ENCODE peak calls at places on chromosomes 3 and 15, in ten cellular contexts. Y, J, T, G, F, L, Z, K, M and P are unnamed samples. For H3K4me1, the result is how much of the 10 kb centered on the place peaks cover.

GRCh38 chr15:70507772-70508351 is 255.5 kb downstream of the UACA start:
- DNase-seq in T (peak), M (peak), F (peak), K (peak), J (no peak), Y (peak), Z (peak), L (no peak), G (no peak), P (peak)

GRCh38 chr3:122415104-122415744 is 638 bp downstream of the WDR5B start:
- DNase-seq in K (peak), Y (peak), F (peak), J (peak), M (peak), Z (peak), L (no peak), G (peak), T (peak), P (peak)

GRCh38 chr3:50620420-50620819 is 3.5 kb downstream of the MAPKAPK3 start:
- DNase-seq in L (no peak), T (no peak), F (no peak), G (no peak), K (no peak), J (no peak), Z (no peak), Y (peak), M (no peak), P (no peak)

GRCh38 chr15:70200511-70200991 is 102.8 kb upstream of the TLE3 start:
- DNase-seq in Y (no peak), L (no peak), M (no peak), K (peak), G (no peak), T (no peak), Z (peak), J (no peak), F (no peak), P (no peak)

GRCh38 chr15:55552926-55553325 is 35.2 kb downstream of the PYGO1 start:
- DNase-seq in T (no peak), Y (no peak), Z (peak), K (peak), G (no peak), L (no peak), M (no peak), F (peak), J (no peak), P (peak)

GRCh38 chr3:135807879-135808278 is 157.6 kb upstream of the PPP2R3A start:
- DNase-seq in Y (no peak), G (no peak), F (no peak), M (no peak), J (no peak), L (no peak), Z (no peak), T (no peak), K (no peak), P (no peak)

GRCh38 chr3:125052671-125053303 is 3.0 kb downstream of the HEG1 start:
- DNase-seq in J (no peak), G (no peak), L (no peak), T (no peak), Z (peak), M (peak), F (peak), Y (peak), K (peak), P (peak)

GRCh38 chr3:82586414-82586813 is 825.0 kb upstream of the GBE1 start:
- DNase-seq in J (no peak), K (no peak), M (no peak), L (no peak), T (no peak), Z (no peak), G (no peak), Y (no peak), F (no peak), P (no peak)

GRCh38 chr3:123163146-123163545 is 38.6 kb upstream of the SEC22A start:
- DNase-seq in K (no peak), Z (no peak), Y (no peak), F (no peak), J (no peak), G (no peak), L (no peak), T (no peak), M (no peak), P (no peak)

GRCh38 chr15:78454992-78455391 is 17.0 kb downstream of the IREB2 start:
- DNase-seq in G (no peak), L (no peak), K (no peak), J (no peak), M (no peak), Z (no peak), T (peak), F (no peak), Y (no peak), P (no peak)

GRCh38 chr3:76724706-76725105 is 315.2 kb upstream of the ROBO2 start:
- DNase-seq in Z (no peak), M (no peak), K (no peak), F (no peak), Y (no peak), T (no peak), L (no peak), J (no peak), G (no peak), P (no peak)

GRCh38 chr3:48694610-48695051 is 8.9 kb upstream of the NCKIPSD start:
- DNase-seq in K (peak), T (no peak), M (peak), Y (peak), G (peak), L (no peak), Z (peak), F (no peak), J (no peak), P (peak)

GRCh38 chr3:138206196-138206595 is 19.1 kb downstream of the ARMC8 start:
- DNase-seq in T (no peak), K (no peak), F (no peak), G (no peak), M (no peak), Z (no peak), L (no peak), J (no peak), Y (no peak), P (no peak)

GRCh38 chr3:140053011-140053702 is 118.2 kb downstream of the CLSTN2 start:
- DNase-seq in M (no peak), J (no peak), Y (no peak), F (no peak), Z (no peak), L (no peak), G (no peak), T (no peak), K (no peak), P (no peak)

GRCh38 chr15:85763157-85763556 is 31.6 kb downstream of the KLHL25 start:
- DNase-seq in Y (no peak), F (no peak), L (no peak), T (no peak), Z (no peak), M (peak), G (no peak), J (no peak), K (no peak), P (no peak)

GRCh38 chr15:52780172-52780980 is 9.8 kb downstream of the ONECUT1 start:
- DNase-seq in M (peak), Y (peak), K (peak), J (peak), T (peak), G (no peak), F (peak), L (no peak), Z (peak), P (peak)

GRCh38 chr3:33791477-33792166 is 6.8 kb upstream of the PDCD6IP start:
- DNase-seq in T (no peak), J (peak), L (peak), Z (peak), G (no peak), K (no peak), F (peak), M (peak), Y (peak), P (no peak)

GRCh38 chr3:183895296-183895695 is 10.6 kb upstream of the PARL start:
- DNase-seq in T (peak), G (no peak), K (peak), M (peak), Z (peak), Y (peak), J (peak), F (peak), L (no peak), P (peak)

GRCh38 chr15:78626611-78627010 is 5.8 kb upstream of the CHRNA3 start:
- DNase-seq in Z (no peak), M (no peak), L (no peak), G (no peak), K (no peak), J (no peak), F (no peak), T (no peak), Y (no peak), P (no peak)

GRCh38 chr15:31358163-31358562 is 31.5 kb downstream of the KLF13 start:
- DNase-seq in G (no peak), F (no peak), T (no peak), Y (no peak), L (no peak), K (no peak), J (no peak), Z (no peak), M (no peak), P (no peak)
- H3K4me3 ChIP-seq in G (no peak), F (no peak), T (no peak), Y (no peak), L (no peak), K (no peak), J (peak), Z (no peak), M (no peak), P (no peak)

GRCh38 chr15:81531141-81531592 is 157.2 kb upstream of the TMC3 start:
- DNase-seq in Z (peak), T (no peak), F (no peak), L (no peak), M (no peak), J (no peak), K (peak), G (no peak), Y (peak), P (peak)
- H3K27ac ChIP-seq in Z (no peak), T (no peak), F (no peak), L (no peak), M (no peak), J (no peak), K (peak), G (peak), Y (no peak), P (peak)

GRCh38 chr3:39216176-39216790 is 23.9 kb upstream of the XIRP1 start:
- DNase-seq in Y (no peak), Z (no peak), L (no peak), J (no peak), F (no peak), K (no peak), G (no peak), T (peak), M (no peak), P (no peak)

GRCh38 chr3:39220551-39221530 is 28.4 kb upstream of the XIRP1 start:
- DNase-seq in G (no peak), Z (no peak), K (no peak), J (no peak), Y (no peak), F (no peak), T (peak), L (no peak), M (no peak), P (no peak)

GRCh38 chr3:39222462-39222861 is 30.1 kb upstream of the XIRP1 start:
- DNase-seq in G (no peak), K (no peak), F (no peak), L (no peak), M (no peak), Z (no peak), Y (no peak), J (no peak), T (no peak), P (no peak)

GRCh38 chr3:39222939-39223338 is 30.5 kb upstream of the XIRP1 start:
- DNase-seq in Y (no peak), L (no peak), T (no peak), K (no peak), J (no peak), F (no peak), M (no peak), Z (no peak), G (no peak), P (no peak)

DNA sequence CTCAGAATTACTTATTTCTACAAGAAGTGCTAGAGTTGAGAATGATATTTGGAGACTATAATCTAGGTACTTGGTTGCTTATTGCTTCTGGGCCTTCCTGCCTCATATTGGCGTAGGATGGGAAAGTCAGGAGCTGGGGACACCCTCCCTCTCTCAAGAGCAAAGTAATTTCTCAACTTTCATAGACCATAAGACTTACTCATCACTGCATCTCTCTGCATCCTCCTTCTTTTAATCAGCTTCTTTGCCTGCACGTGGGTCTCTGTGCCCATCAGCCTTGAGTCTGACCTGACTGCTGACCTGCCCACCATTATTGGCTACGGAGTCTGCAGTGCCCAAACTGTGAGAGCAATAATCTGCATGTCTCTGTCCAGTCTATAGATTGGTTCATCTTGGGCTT is 27.3 kb upstream of the XIRP1 start:
- DNase-seq in T (no peak), G (no peak), L (no peak), M (no peak), F (no peak), K (no peak), Y (no peak), Z (no peak), J (no peak), P (no peak)
- H3K4me1 ChIP-seq in T (under half), G (under half), L (under half), M (under half), F (under half), K (under half), Y (under half), Z (under half), J (under half), P (under half)

DNA sequence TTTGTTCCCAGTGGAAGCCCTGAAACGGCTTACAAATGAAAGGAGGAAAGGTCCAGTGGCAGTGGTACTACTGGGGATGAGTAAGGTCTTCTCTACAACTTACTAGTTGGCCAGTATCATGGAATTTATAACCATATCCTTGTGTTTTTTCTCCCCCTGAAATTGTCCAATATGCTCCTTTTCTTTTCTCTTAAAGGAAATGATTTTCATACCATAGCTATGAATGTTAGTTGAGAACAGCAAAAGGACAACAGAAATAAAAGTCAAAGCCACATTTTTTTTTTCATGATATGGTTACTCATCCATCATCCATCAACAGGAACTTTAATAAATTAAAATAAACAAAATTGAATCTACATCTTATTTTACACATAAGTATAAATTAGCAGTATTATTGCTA is 450.4 kb downstream of the MFSD1 start:
- DNase-seq in G (no peak), Y (peak), Z (no peak), M (no peak), T (no peak), K (peak), F (no peak), J (no peak), L (no peak), P (peak)
- H3K4me3 ChIP-seq in G (no peak), Y (no peak), Z (no peak), M (no peak), T (no peak), K (no peak), F (no peak), J (no peak), L (no peak), P (no peak)

GRCh38 chr3:196757876-196758739 is 18.5 kb downstream of the PAK2 start:
- DNase-seq in J (no peak), Y (peak), Z (peak), M (peak), G (no peak), T (no peak), K (peak), L (no peak), F (no peak), P (peak)

GRCh38 chr3:196749125-196749524 is 9.5 kb downstream of the PAK2 start:
- DNase-seq in F (no peak), M (no peak), Y (no peak), J (no peak), K (no peak), G (no peak), L (no peak), Z (no peak), T (no peak), P (no peak)

GRCh38 chr3:196754215-196754937 is 14.7 kb downstream of the PAK2 start:
- DNase-seq in T (no peak), K (peak), G (no peak), M (no peak), F (peak), J (no peak), Y (no peak), Z (no peak), L (no peak), P (peak)

GRCh38 chr3:196756738-196757137 is 17.1 kb downstream of the PAK2 start:
- DNase-seq in T (peak), Y (no peak), G (no peak), K (no peak), M (no peak), F (no peak), Z (no peak), L (no peak), J (no peak), P (no peak)

GRCh38 chr3:196753201-196753600 is 13.5 kb downstream of the PAK2 start:
- DNase-seq in M (no peak), G (no peak), L (no peak), F (no peak), Y (no peak), T (no peak), Z (no peak), J (no peak), K (no peak), P (no peak)
- H3K27ac ChIP-seq in M (no peak), G (no peak), L (no peak), F (no peak), Y (no peak), T (no peak), Z (no peak), J (no peak), K (no peak), P (no peak)

DNA sequence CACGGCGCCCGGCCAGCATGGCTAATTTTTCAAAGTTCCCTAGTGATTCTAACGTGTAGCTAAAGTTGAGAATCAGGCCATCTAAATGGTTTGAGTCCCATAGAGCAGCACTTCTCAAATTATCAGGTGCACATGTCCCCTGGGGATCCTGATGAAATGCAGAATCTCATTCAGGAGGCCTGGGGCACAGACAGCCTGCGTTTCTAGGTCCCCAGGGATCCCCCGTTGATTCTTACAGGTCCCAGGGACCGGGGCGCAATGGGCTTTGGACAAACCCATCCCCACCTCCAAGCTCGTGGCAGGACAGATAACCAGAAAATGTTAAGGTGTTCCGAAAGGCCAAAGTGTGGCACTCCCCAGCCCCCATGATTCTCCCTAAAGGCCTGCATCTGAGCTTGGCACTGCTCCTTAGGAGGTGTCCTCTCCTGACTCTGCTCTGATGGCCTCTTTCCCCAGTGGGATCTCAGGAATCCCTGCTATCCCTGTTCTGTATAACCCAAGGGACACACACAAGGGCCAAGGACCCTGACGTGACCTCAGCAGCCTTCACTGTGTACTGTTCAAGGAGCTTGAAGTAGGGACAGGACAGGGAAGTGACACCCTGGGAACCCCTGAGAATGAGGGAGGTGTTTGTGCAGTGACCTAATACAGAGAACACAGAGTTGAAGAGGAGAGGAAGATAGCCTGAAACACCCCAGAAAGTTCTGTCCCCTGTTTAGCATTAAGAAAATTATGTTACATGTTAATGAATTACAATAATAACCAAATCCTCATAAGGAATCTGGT is 8.0 kb downstream of the LRRK1 start:
- DNase-seq in M (no peak), K (no peak), Y (no peak), F (no peak), G (no peak), J (no peak), T (peak), L (no peak), Z (no peak), P (no peak)
- H3K4me1 ChIP-seq in M (under half), K (under half), Y (under half), F (under half), G (under half), J (under half), T (half or more), L (under half), Z (under half), P (under half)

GRCh38 chr3:75395601-75396315 is 268.4 kb upstream of the FRG2C start:
- DNase-seq in Z (no peak), M (no peak), Y (no peak), K (no peak), L (no peak), J (no peak), T (no peak), F (no peak), G (no peak), P (no peak)
- H3K4me3 ChIP-seq in Z (peak), M (no peak), Y (no peak), K (no peak), L (no peak), J (no peak), T (no peak), F (no peak), G (peak), P (no peak)